ENCODE peak calls at places on chromosomes 12 and 14, in four cellular contexts. One of them, this sample, is unnamed.

GRCh38 chr14:104138891-104139459 is 588 bp downstream of the KIF26A start:
- DNase-seq in HCT116: no peak
- DNase-seq in K562: no peak
- DNase-seq in HepG2: no peak
- DNase-seq in this sample: no peak

GRCh38 chr14:105151838-105152793 is 16.5 kb downstream of the JAG2 start:
- DNase-seq in HCT116: no peak
- DNase-seq in K562: no peak
- DNase-seq in HepG2: no peak
- DNase-seq in this sample: no peak

GRCh38 chr14:100855256-100855930 is 29.5 kb downstream of the MEG3 start:
- DNase-seq in HCT116: no peak
- DNase-seq in K562: no peak
- DNase-seq in HepG2: no peak
- DNase-seq in this sample: no peak

GRCh38 chr12:123941485-123942276 is 30.9 kb downstream of the CCDC92 start:
- DNase-seq in HCT116: no peak
- DNase-seq in K562: no peak
- DNase-seq in HepG2: no peak
- DNase-seq in this sample: no peak

GRCh38 chr12:2853626-2854025 is 3.2 kb downstream of the TEX52 start:
- DNase-seq in HCT116: peak; percentile 28
- DNase-seq in K562: peak; percentile 79
- DNase-seq in HepG2: peak; percentile 48
- DNase-seq in this sample: no peak

GRCh38 chr12:71046215-71046614 is 111.6 kb downstream of the TSPAN8 start:
- DNase-seq in HCT116: no peak
- DNase-seq in K562: no peak
- DNase-seq in HepG2: no peak
- DNase-seq in this sample: no peak

GRCh38 chr14:85516239-85517112 is 13.5 kb upstream of the FLRT2 start:
- DNase-seq in HCT116: no peak
- DNase-seq in K562: no peak
- DNase-seq in HepG2: no peak
- DNase-seq in this sample: no peak

GRCh38 chr12:64039285-64039871 is 182.7 kb downstream of the KICS2 start:
- DNase-seq in HCT116: no peak
- DNase-seq in K562: no peak
- DNase-seq in HepG2: no peak
- DNase-seq in this sample: peak; percentile 38

GRCh38 chr12:91551927-91552326 is 369.3 kb upstream of the DCN start:
- DNase-seq in HCT116: no peak
- DNase-seq in K562: no peak
- DNase-seq in HepG2: no peak
- DNase-seq in this sample: no peak

GRCh38 chr12:121513464-121514183 is 67.2 kb downstream of the KDM2B start:
- DNase-seq in HCT116: peak; percentile 64
- DNase-seq in K562: peak; percentile 99
- DNase-seq in HepG2: peak; percentile 78
- DNase-seq in this sample: no peak

GRCh38 chr14:53916239-53916638 is 40.4 kb downstream of the BMP4 start:
- DNase-seq in HCT116: no peak
- DNase-seq in K562: no peak
- DNase-seq in HepG2: peak; percentile 36
- DNase-seq in this sample: no peak

GRCh38 chr12:93750056-93750455 is 72.9 kb downstream of the CRADD start:
- DNase-seq in HCT116: no peak
- DNase-seq in K562: no peak
- DNase-seq in HepG2: no peak
- DNase-seq in this sample: no peak

GRCh38 chr12:28540324-28540714 is 350.1 kb downstream of the CCDC91 start:
- DNase-seq in HCT116: no peak
- DNase-seq in K562: no peak
- DNase-seq in HepG2: no peak
- DNase-seq in this sample: no peak

DNA sequence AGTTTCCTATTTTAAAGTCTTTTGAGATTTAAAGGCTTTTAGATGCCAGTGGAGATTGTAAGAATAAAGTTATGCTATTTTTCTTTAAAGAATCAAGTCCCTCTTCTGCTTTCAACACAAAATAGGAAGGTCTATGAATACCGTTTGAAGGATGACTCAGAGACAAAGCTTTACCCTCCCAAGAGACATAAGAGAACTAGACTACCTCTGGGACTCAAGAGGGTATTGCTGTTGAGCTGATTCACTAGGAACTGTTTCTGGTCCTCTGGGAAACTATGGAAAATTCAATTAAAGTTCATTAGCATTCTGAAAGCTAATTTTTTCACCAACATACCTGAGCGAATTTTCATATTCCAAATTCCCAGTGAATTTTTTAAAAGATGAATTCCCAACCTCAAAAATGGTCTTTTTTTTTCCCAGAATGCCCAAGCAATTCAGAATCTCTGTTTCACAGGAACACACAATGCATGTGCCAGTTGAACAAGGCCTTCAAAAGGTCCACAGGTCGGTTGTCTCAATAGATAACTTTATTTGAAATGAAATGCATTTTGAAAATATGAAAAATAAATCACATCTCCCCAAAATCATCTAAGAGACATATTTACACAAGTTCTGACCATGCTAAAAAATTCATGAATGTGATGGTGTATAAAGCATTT is 6.5 kb downstream of the PHLDA1 start:
- DNase-seq in HCT116: no peak
- DNase-seq in K562: no peak
- DNase-seq in HepG2: no peak
- DNase-seq in this sample: no peak
- TF ChIP-seq TCF7L2 in HCT116: no peak
- TF ChIP-seq TCF7L2 in K562: no peak
- TF ChIP-seq TCF7L2 in HepG2: no peak
- TF ChIP-seq TCF7L2 in this sample: no peak

DNA sequence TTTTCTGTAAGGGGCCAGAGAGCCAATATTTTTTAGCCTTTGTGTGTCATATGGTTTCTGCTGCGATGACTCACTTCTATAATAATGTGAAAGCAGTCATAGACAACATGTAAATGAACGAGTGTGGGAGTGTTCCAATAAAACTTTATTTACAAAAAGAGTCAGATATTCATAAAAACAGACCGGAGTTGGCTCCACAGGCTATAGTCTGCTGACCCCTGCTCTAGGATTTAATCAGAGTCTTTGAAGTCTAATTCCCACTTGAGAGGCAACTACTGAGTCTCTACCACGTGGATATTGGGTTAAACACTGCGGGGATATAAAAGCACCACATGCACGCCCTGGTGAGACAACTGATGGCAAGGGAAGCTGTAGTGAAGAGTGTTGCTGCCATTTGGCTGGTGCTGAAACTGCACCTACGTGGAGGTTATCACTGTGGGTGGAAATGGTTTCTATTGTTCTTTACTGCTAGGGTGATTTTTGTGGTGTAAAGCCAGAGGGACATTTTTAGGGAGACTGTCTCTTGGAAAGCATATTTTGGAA is 3.6 kb upstream of the NINJ2 start:
- DNase-seq in HCT116: no peak
- DNase-seq in K562: no peak
- DNase-seq in HepG2: no peak
- DNase-seq in this sample: no peak
- TF ChIP-seq REST in HCT116: no peak
- TF ChIP-seq REST in K562: no peak
- TF ChIP-seq REST in HepG2: no peak
- TF ChIP-seq REST in this sample: no peak

GRCh38 chr14:24941719-24942118 is 108.2 kb downstream of the STXBP6 start:
- DNase-seq in HCT116: no peak
- DNase-seq in K562: no peak
- DNase-seq in HepG2: no peak
- DNase-seq in this sample: no peak
- TF ChIP-seq TCF7L2 in HCT116: no peak
- TF ChIP-seq TCF7L2 in K562: no peak
- TF ChIP-seq TCF7L2 in HepG2: no peak
- TF ChIP-seq TCF7L2 in this sample: no peak

GRCh38 chr12:1787714-1788113 is 32.7 kb upstream of the LRTM2 start:
- DNase-seq in HCT116: no peak
- DNase-seq in K562: no peak
- DNase-seq in HepG2: no peak
- DNase-seq in this sample: no peak
- TF ChIP-seq REST in HCT116: no peak
- TF ChIP-seq REST in K562: no peak
- TF ChIP-seq REST in HepG2: no peak
- TF ChIP-seq REST in this sample: peak; percentile 20

GRCh38 chr12:84186433-84186832 is 726.2 kb downstream of the SLC6A15 start:
- DNase-seq in HCT116: no peak
- DNase-seq in K562: no peak
- DNase-seq in HepG2: no peak
- DNase-seq in this sample: no peak
- TF ChIP-seq TCF7L2 in HCT116: no peak
- TF ChIP-seq TCF7L2 in K562: no peak
- TF ChIP-seq TCF7L2 in HepG2: no peak
- TF ChIP-seq TCF7L2 in this sample: no peak

GRCh38 chr14:102616799-102617198 is 24.4 kb downstream of the RCOR1 start:
- DNase-seq in HCT116: no peak
- DNase-seq in K562: no peak
- DNase-seq in HepG2: peak; percentile 62
- DNase-seq in this sample: no peak
- TF ChIP-seq REST in HCT116: no peak
- TF ChIP-seq REST in K562: no peak
- TF ChIP-seq REST in HepG2: no peak
- TF ChIP-seq REST in this sample: no peak

GRCh38 chr12:88469136-88469535 is 111.1 kb downstream of the KITLG start:
- DNase-seq in HCT116: no peak
- DNase-seq in K562: no peak
- DNase-seq in HepG2: no peak
- DNase-seq in this sample: no peak

GRCh38 chr12:88472248-88472647 is 108.0 kb downstream of the KITLG start:
- DNase-seq in HCT116: no peak
- DNase-seq in K562: no peak
- DNase-seq in HepG2: no peak
- DNase-seq in this sample: no peak

GRCh38 chr12:88472775-88473174 is 107.5 kb downstream of the KITLG start:
- DNase-seq in HCT116: peak; percentile 47
- DNase-seq in K562: no peak
- DNase-seq in HepG2: no peak
- DNase-seq in this sample: no peak

GRCh38 chr12:88471641-88472040 is 108.6 kb downstream of the KITLG start:
- DNase-seq in HCT116: peak; percentile 45
- DNase-seq in K562: no peak
- DNase-seq in HepG2: no peak
- DNase-seq in this sample: no peak

DNA sequence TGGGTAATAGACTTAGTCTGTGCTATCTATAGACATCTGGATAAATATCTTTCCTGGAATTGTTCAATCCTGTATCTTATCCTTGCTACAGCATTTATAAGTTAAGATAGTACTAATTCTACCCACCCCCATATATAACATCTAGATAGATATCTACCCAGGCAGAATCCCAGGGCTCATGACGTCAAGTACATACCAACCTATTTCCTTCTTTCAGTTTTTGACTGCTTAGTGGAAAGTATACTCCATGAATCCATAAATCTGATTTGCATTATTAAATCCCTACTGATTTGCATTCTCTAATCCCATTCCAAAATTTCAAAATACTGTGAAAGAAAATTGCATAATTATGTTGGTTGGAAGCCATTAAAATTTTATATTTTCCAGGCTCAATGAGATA is 111.7 kb downstream of the KITLG start:
- DNase-seq in HCT116: no peak
- DNase-seq in K562: no peak
- DNase-seq in HepG2: no peak
- DNase-seq in this sample: no peak
- TF ChIP-seq TCF7L2 in HCT116: no peak
- TF ChIP-seq TCF7L2 in K562: no peak
- TF ChIP-seq TCF7L2 in HepG2: no peak
- TF ChIP-seq TCF7L2 in this sample: no peak

GRCh38 chr12:56158029-56158925 is at the start of gene MYL6:
- DNase-seq in HCT116: peak; percentile 97
- DNase-seq in K562: peak; percentile 89
- DNase-seq in HepG2: peak; percentile 96
- DNase-seq in this sample: peak; percentile 86
- TF ChIP-seq REST in HCT116: no peak
- TF ChIP-seq REST in K562: peak; percentile 46
- TF ChIP-seq REST in HepG2: peak; percentile 50
- TF ChIP-seq REST in this sample: no peak

GRCh38 chr14:99073401-99073800 is 198.6 kb downstream of the BCL11B start:
- DNase-seq in HCT116: no peak
- DNase-seq in K562: no peak
- DNase-seq in HepG2: no peak
- DNase-seq in this sample: no peak

GRCh38 chr14:99075771-99076370 is 196.1 kb downstream of the BCL11B start:
- DNase-seq in HCT116: no peak
- DNase-seq in K562: no peak
- DNase-seq in HepG2: no peak
- DNase-seq in this sample: no peak

GRCh38 chr14:99077076-99077843 is 194.7 kb downstream of the BCL11B start:
- DNase-seq in HCT116: no peak
- DNase-seq in K562: no peak
- DNase-seq in HepG2: no peak
- DNase-seq in this sample: no peak

GRCh38 chr14:99072956-99073355 is 199.0 kb downstream of the BCL11B start:
- DNase-seq in HCT116: no peak
- DNase-seq in K562: no peak
- DNase-seq in HepG2: no peak
- DNase-seq in this sample: no peak

GRCh38 chr14:99075061-99075460 is 196.9 kb downstream of the BCL11B start:
- DNase-seq in HCT116: no peak
- DNase-seq in K562: no peak
- DNase-seq in HepG2: no peak
- DNase-seq in this sample: no peak
- TF ChIP-seq TCF7L2 in HCT116: no peak
- TF ChIP-seq TCF7L2 in K562: no peak
- TF ChIP-seq TCF7L2 in HepG2: no peak
- TF ChIP-seq TCF7L2 in this sample: no peak